ENCODE peak calls at places on chromosome 5, in seven cellular contexts. S, R, Q, W, Z, C and T are unnamed samples.

GRCh38 chr5:68114641-68115040 is 100.9 kb upstream of the PIK3R1 start:
- DNase-seq in S (no peak), R (no peak), Q (peak), W (peak), Z (no peak), C (no peak), T (peak)

GRCh38 chr5:74067748-74068541 is 441.9 kb downstream of the ARHGEF28 start:
- DNase-seq in S (peak), R (no peak), Q (no peak), W (no peak), Z (no peak), C (no peak), T (no peak)

GRCh38 chr5:108381955-108382783 is at the start of gene FBXL17:
- DNase-seq in S (peak), R (peak), Q (peak), W (peak), Z (peak), C (peak), T (peak)

GRCh38 chr5:83026507-83026906 is 50.7 kb downstream of the TMEM167A start:
- DNase-seq in S (no peak), R (no peak), Q (no peak), W (no peak), Z (no peak), C (no peak), T (no peak)

GRCh38 chr5:113202904-113203716 is 226.5 kb downstream of the DCP2 start:
- DNase-seq in S (peak), R (no peak), Q (peak), W (peak), Z (no peak), C (no peak), T (no peak)

GRCh38 chr5:37837101-37838032 is 2.5 kb downstream of the GDNF start:
- DNase-seq in S (peak), R (peak), Q (peak), W (peak), Z (peak), C (peak), T (peak)

GRCh38 chr5:659496-660263 is 33.5 kb downstream of the TPPP start:
- DNase-seq in S (no peak), R (no peak), Q (no peak), W (no peak), Z (no peak), C (no peak), T (no peak)

GRCh38 chr5:117454716-117455212 is 880.1 kb upstream of the SEMA6A start:
- DNase-seq in S (peak), R (peak), Q (peak), W (peak), Z (peak), C (peak), T (peak)

GRCh38 chr5:136075339-136075885 is 46.6 kb downstream of the TGFBI start:
- DNase-seq in S (no peak), R (no peak), Q (no peak), W (no peak), Z (no peak), C (no peak), T (no peak)

GRCh38 chr5:45264447-45264846 is 431.7 kb downstream of the HCN1 start:
- DNase-seq in S (no peak), R (no peak), Q (no peak), W (no peak), Z (no peak), C (no peak), T (no peak)

GRCh38 chr5:171848487-171848886 is 62.9 kb downstream of the SMIM23 start:
- DNase-seq in S (no peak), R (no peak), Q (no peak), W (no peak), Z (no peak), C (no peak), T (no peak)

GRCh38 chr5:104344809-104345512 is 782.4 kb upstream of the NUDT12 start:
- DNase-seq in S (no peak), R (no peak), Q (peak), W (peak), Z (no peak), C (no peak), T (no peak)
- TF ChIP-seq CTCF in S (no peak), R (no peak), Q (no peak), W (no peak), Z (no peak), C (no peak), T (no peak)

GRCh38 chr5:126594676-126595485 is at the start of gene ALDH7A1:
- DNase-seq in S (peak), R (peak), Q (peak), W (no peak), Z (peak), C (peak), T (peak)
- TF ChIP-seq CTCF in S (peak), R (no peak), Q (peak), W (peak), Z (no peak), C (peak), T (peak)

GRCh38 chr5:94969174-94969573 is 315.7 kb downstream of the MCTP1 start:
- DNase-seq in S (no peak), R (peak), Q (peak), W (peak), Z (no peak), C (no peak), T (no peak)
- TF ChIP-seq CTCF in S (no peak), R (peak), Q (peak), W (peak), Z (no peak), C (no peak), T (no peak)

GRCh38 chr5:57434683-57435082 is 47.9 kb downstream of the ACTBL2 start:
- DNase-seq in S (no peak), R (no peak), Q (no peak), W (no peak), Z (no peak), C (no peak), T (no peak)

GRCh38 chr5:57431816-57432215 is 50.8 kb downstream of the ACTBL2 start:
- DNase-seq in S (no peak), R (no peak), Q (no peak), W (no peak), Z (no peak), C (no peak), T (no peak)

GRCh38 chr5:57434227-57434640 is 48.4 kb downstream of the ACTBL2 start:
- DNase-seq in S (no peak), R (no peak), Q (peak), W (no peak), Z (no peak), C (no peak), T (no peak)

GRCh38 chr5:57435701-57436134 is 46.9 kb downstream of the ACTBL2 start:
- DNase-seq in S (no peak), R (no peak), Q (peak), W (peak), Z (peak), C (no peak), T (peak)

DNA sequence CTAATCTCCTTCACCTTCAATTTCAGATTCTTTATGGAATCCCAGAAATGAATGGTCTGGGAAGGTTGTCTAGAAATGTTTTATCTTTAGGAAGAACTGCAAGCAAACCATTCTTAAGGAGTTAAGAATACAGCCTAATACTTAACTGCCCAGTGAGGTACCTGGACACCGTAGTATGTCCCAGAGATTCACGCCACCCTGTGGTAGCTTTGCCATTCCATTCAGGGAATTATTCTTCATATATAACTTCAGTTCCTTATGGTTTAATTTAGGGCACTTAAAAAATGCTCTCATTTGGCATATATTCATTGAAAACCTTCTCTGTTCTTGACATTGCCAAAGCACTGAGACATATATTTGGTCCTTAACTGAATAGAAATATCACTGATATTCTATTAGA is 49.7 kb downstream of the ACTBL2 start:
- DNase-seq in S (no peak), R (no peak), Q (peak), W (no peak), Z (no peak), C (no peak), T (no peak)
- TF ChIP-seq CTCF in S (no peak), R (no peak), Q (peak), W (no peak), Z (no peak), C (no peak), T (no peak)

DNA sequence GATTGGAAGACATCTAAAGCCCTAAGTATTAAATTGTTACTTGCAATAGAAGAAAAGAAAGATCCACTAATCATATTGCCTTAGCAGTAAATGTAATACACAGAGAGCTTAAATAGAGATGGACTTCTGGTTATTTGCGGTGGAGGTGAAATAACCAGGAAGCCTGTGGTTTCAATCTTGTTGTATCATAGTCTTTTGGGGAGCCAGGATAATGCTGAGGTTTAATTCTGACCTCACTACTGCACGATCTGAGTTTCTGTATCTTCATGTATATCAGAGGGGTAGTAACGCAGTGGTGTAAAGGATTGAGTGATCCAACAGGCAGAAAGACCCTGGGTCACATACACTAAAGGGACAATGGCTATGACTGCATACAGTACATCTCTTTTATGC is 71.7 kb downstream of the ANKRD55 start:
- DNase-seq in S (no peak), R (no peak), Q (no peak), W (no peak), Z (no peak), C (no peak), T (no peak)
- TF ChIP-seq CTCF in S (no peak), R (no peak), Q (no peak), W (no peak), Z (no peak), C (no peak), T (no peak)

GRCh38 chr5:169097374-169097831 is 203.5 kb downstream of the SLIT3 start:
- DNase-seq in S (no peak), R (no peak), Q (no peak), W (peak), Z (no peak), C (no peak), T (no peak)
- TF ChIP-seq CTCF in S (no peak), R (no peak), Q (no peak), W (no peak), Z (no peak), C (no peak), T (no peak)

GRCh38 chr5:116359575-116359974 is 215.0 kb downstream of the SEMA6A start:
- DNase-seq in S (no peak), R (no peak), Q (no peak), W (no peak), Z (no peak), C (no peak), T (no peak)
- TF ChIP-seq CTCF in S (no peak), R (no peak), Q (no peak), W (no peak), Z (no peak), C (no peak), T (no peak)

GRCh38 chr5:145889611-145890010 is 16.8 kb upstream of the GRXCR2 start:
- DNase-seq in S (no peak), R (no peak), Q (no peak), W (no peak), Z (no peak), C (no peak), T (no peak)

GRCh38 chr5:145887976-145888574 is 15.3 kb upstream of the GRXCR2 start:
- DNase-seq in S (no peak), R (no peak), Q (peak), W (peak), Z (peak), C (peak), T (peak)

DNA sequence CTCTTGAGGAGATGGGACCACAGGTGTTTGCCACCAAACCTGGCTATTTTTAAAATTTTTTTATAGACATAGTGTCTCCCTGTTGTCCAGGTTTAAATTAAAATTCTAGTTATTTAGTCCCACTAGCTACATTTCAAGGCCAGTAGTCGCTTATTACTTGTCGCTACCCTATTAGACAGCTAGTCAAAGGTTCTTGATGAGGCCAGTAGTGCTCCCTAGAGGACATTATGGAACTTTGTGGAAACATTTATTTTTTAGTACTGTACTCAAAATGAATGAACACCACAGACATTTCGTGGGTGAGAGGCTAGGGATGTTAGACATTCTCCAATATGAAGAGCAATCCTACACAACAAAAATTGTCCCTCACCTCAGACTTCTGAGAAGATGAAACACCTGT is 14.4 kb upstream of the GRXCR2 start:
- DNase-seq in S (no peak), R (no peak), Q (no peak), W (no peak), Z (no peak), C (no peak), T (no peak)
- TF ChIP-seq CTCF in S (no peak), R (no peak), Q (no peak), W (no peak), Z (no peak), C (no peak), T (no peak)

GRCh38 chr5:8102714-8103113 is 233.8 kb downstream of the MTRR start:
- DNase-seq in S (no peak), R (no peak), Q (no peak), W (no peak), Z (no peak), C (no peak), T (no peak)

GRCh38 chr5:8094304-8094703 is 225.4 kb downstream of the MTRR start:
- DNase-seq in S (no peak), R (no peak), Q (no peak), W (no peak), Z (no peak), C (no peak), T (no peak)

GRCh38 chr5:8098044-8098443 is 229.1 kb downstream of the MTRR start:
- DNase-seq in S (no peak), R (no peak), Q (peak), W (no peak), Z (no peak), C (no peak), T (no peak)

GRCh38 chr5:8093669-8094068 is 224.7 kb downstream of the MTRR start:
- DNase-seq in S (no peak), R (no peak), Q (no peak), W (no peak), Z (no peak), C (no peak), T (no peak)

GRCh38 chr5:8097146-8097545 is 228.2 kb downstream of the MTRR start:
- DNase-seq in S (no peak), R (no peak), Q (no peak), W (no peak), Z (no peak), C (no peak), T (no peak)
- TF ChIP-seq CTCF in S (no peak), R (no peak), Q (no peak), W (no peak), Z (no peak), C (no peak), T (no peak)